ENCODE peak calls at places on chromosomes 6 and 20, in four cellular contexts. I, P, Q and L are unnamed samples.

GRCh38 chr20:6495907-6496306 is 271.6 kb upstream of the BMP2 start:
- DNase-seq in I (no peak), P (no peak), Q (no peak), L (no peak)

GRCh38 chr20:39823239-39823638 is 861.1 kb downstream of the DHX35 start:
- DNase-seq in I (no peak), P (no peak), Q (no peak), L (no peak)

GRCh38 chr6:111699123-111699522 is 93.4 kb upstream of the TRAF3IP2 start:
- DNase-seq in I (no peak), P (no peak), Q (no peak), L (no peak)

GRCh38 chr6:82166493-82166892 is 81.1 kb downstream of the IBTK start:
- DNase-seq in I (no peak), P (no peak), Q (no peak), L (no peak)

GRCh38 chr20:25319241-25320034 is 71.2 kb downstream of the ABHD12 start:
- DNase-seq in I (no peak), P (no peak), Q (peak; percentile 11), L (no peak)

GRCh38 chr6:44127186-44128019 is at the start of the genes MRPL14 and TMEM63B:
- DNase-seq in I (peak; percentile 96), P (peak; percentile 99), Q (peak; percentile 93), L (peak; percentile 94)

GRCh38 chr20:13322621-13323020 is 101.5 kb downstream of the ISM1 start:
- DNase-seq in I (peak; percentile 47), P (no peak), Q (no peak), L (no peak)

GRCh38 chr6:5132741-5133140 is 47.6 kb downstream of the PPP1R3G start:
- DNase-seq in I (peak; percentile 60), P (no peak), Q (peak; percentile 41), L (peak; percentile 59)

GRCh38 chr6:51855310-51856082 is 231.9 kb downstream of the PKHD1 start:
- DNase-seq in I (peak; percentile 93), P (peak; percentile 36), Q (peak; percentile 24), L (no peak)

GRCh38 chr20:63434599-63435378 is 37.7 kb downstream of the KCNQ2 start:
- DNase-seq in I (peak; percentile 90), P (peak; percentile 89), Q (no peak), L (no peak)

GRCh38 chr20:2707353-2708072 is 14.9 kb downstream of the EBF4 start:
- DNase-seq in I (no peak), P (no peak), Q (no peak), L (no peak)

GRCh38 chr6:28597217-28597835 is 71.6 kb downstream of the GPX5 start:
- DNase-seq in I (peak; percentile 66), P (peak; percentile 49), Q (no peak), L (no peak)

GRCh38 chr6:167683028-167683862 is 143.5 kb upstream of the AFDN start:
- DNase-seq in I (no peak), P (peak; percentile 52), Q (peak; percentile 30), L (peak; percentile 85)

GRCh38 chr20:20685635-20686034 is 26.8 kb downstream of the RALGAPA2 start:
- DNase-seq in I (no peak), P (no peak), Q (no peak), L (peak; percentile 59)

GRCh38 chr6:125952764-125953501 is 3.6 kb upstream of the HINT3 start:
- DNase-seq in I (peak; percentile 78), P (no peak), Q (no peak), L (no peak)

GRCh38 chr6:105780146-105780860 is 305.8 kb upstream of the PRDM1 start:
- DNase-seq in I (no peak), P (no peak), Q (no peak), L (no peak)

GRCh38 chr6:143613749-143614148 is 64.0 kb upstream of the PHACTR2 start:
- DNase-seq in I (no peak), P (no peak), Q (no peak), L (no peak)

GRCh38 chr6:55469829-55470438 is 109.1 kb downstream of the HMGCLL1 start:
- DNase-seq in I (no peak), P (no peak), Q (no peak), L (no peak)

GRCh38 chr6:24910331-24910849 is 25.4 kb downstream of the RIPOR2 start:
- DNase-seq in I (peak; percentile 45), P (no peak), Q (peak; percentile 36), L (peak; percentile 33)

GRCh38 chr6:24981385-24981758 is 45.6 kb upstream of the RIPOR2 start:
- DNase-seq in I (peak; percentile 18), P (no peak), Q (no peak), L (no peak)

GRCh38 chr20:45860573-45861011 is 3.2 kb downstream of the ZSWIM3 start:
- DNase-seq in I (no peak), P (no peak), Q (no peak), L (no peak)

GRCh38 chr6:37946021-37946420 is 126.5 kb downstream of the ZFAND3 start:
- DNase-seq in I (no peak), P (no peak), Q (no peak), L (no peak)

GRCh38 chr6:148617522-148617921 is 129.3 kb upstream of the UST start:
- DNase-seq in I (no peak), P (no peak), Q (no peak), L (no peak)

GRCh38 chr6:43760799-43761168 is 9.2 kb upstream of the VEGFA start:
- DNase-seq in I (no peak), P (no peak), Q (no peak), L (no peak)

GRCh38 chr6:16582437-16583150 is 178.7 kb downstream of the ATXN1 start:
- DNase-seq in I (no peak), P (no peak), Q (no peak), L (no peak)

GRCh38 chr6:24775520-24776058 is 852 bp downstream of the GMNN start:
- DNase-seq in I (peak; percentile 20), P (peak; percentile 25), Q (no peak), L (no peak)

GRCh38 chr6:46876126-46876525 is 45.6 kb downstream of the ADGRF5 start:
- DNase-seq in I (peak; percentile 52), P (peak; percentile 92), Q (no peak), L (peak; percentile 29)

GRCh38 chr20:60206259-60206658 is 248.0 kb downstream of the CDH26 start:
- DNase-seq in I (peak; percentile 67), P (peak; percentile 49), Q (no peak), L (no peak)

GRCh38 chr20:55252525-55252924 is 752.8 kb downstream of the CBLN4 start:
- DNase-seq in I (no peak), P (no peak), Q (no peak), L (no peak)

GRCh38 chr20:38657390-38657789 is 55.8 kb downstream of the ARHGAP40 start:
- DNase-seq in I (no peak), P (no peak), Q (no peak), L (no peak)

GRCh38 chr6:68638225-68638900 is 3.3 kb downstream of the ADGRB3 start:
- DNase-seq in I (peak; percentile 43), P (peak; percentile 32), Q (peak; percentile 34), L (no peak)

GRCh38 chr6:68639211-68639610 is 4.1 kb downstream of the ADGRB3 start:
- DNase-seq in I (peak; percentile 27), P (no peak), Q (no peak), L (no peak)

GRCh38 chr6:68635706-68636513 is 828 bp downstream of the ADGRB3 start:
- DNase-seq in I (peak; percentile 57), P (no peak), Q (peak; percentile 35), L (no peak)

GRCh38 chr6:68636710-68637470 is 1.8 kb downstream of the ADGRB3 start:
- DNase-seq in I (no peak), P (no peak), Q (no peak), L (no peak)

GRCh38 chr6:68637782-68638181 is 2.7 kb downstream of the ADGRB3 start:
- DNase-seq in I (no peak), P (no peak), Q (no peak), L (no peak)
- H3K27ac ChIP-seq in I (no peak overlapping the region), P (no peak overlapping the region), Q (no peak overlapping the region), L (no peak overlapping the region)

GRCh38 chr6:158999669-159000403 is at the start of gene RSPH3:
- DNase-seq in I (peak; percentile 96), P (peak; percentile 96), Q (peak; percentile 96), L (peak; percentile 97)

GRCh38 chr6:159004592-159004991 is 4.6 kb upstream of the RSPH3 start:
- DNase-seq in I (no peak), P (no peak), Q (no peak), L (no peak)

GRCh38 chr6:159002432-159003160 is 2.6 kb upstream of the RSPH3 start:
- DNase-seq in I (no peak), P (no peak), Q (no peak), L (no peak)

GRCh38 chr6:158996863-158997262 is 3.1 kb downstream of the RSPH3 start:
- DNase-seq in I (no peak), P (no peak), Q (no peak), L (no peak)

DNA sequence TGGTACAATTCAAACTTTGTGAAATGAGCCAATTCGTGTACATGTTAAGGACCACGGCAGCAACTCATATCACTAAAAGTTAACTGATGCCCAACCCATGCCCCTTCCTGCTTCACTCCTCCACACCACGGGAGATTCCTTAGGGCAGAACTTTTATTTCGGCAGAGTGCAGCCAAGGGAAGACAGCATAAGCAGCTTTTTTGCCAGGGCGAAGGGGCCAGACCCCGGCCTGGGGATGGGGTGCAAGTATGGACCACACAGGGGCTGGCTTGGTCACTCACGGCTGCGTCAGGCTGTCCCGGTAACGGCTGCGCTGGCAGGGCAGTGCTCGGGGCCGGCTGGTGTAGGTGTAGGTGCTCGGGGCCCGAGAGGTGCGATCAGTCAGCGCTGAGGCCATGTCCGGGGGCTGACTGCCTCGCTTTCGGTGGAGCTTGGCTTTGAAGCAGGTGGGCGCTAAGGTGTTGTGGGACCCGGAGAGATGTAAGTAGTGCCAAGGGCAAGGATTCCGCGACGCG is 791 bp downstream of the RSPH3 start:
- DNase-seq in I (no peak), P (peak; percentile 20), Q (no peak), L (no peak)
- H3K27ac ChIP-seq in I (no peak overlapping the region), P (peak overlapping the region; percentile 96), Q (no peak overlapping the region), L (peak overlapping the region; percentile 83)

DNA sequence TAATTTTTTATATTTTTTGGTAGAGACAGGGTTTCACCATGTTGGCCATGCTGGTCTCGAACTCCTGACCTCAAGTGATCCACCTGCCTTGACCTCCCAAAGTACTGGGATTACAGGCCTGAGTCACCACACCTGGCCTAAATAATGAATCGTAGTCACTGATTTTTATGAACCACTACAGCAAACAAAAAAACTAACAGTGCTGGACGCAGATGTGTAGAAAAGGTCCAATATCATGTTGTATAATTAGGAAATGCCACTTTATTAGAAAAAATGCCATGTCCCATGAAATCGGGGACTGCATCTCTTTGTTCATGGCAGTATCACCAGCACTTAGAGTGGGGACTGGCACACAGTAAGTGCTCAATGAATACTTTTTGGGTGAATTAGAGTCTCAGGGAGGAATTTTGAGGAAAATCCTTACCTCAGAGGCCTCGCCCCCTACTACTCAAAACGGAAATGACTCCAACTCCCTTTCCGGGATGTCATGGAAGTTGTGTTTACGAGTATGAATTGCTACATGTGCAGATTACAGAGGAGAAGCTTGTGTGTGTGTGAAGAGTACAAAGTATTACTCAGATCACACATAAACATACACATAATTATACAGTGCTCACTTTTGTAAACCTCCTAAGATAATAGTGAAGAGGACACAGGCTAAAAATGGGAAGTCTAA is 43.6 kb upstream of the FAM50B start:
- DNase-seq in I (no peak), P (no peak), Q (no peak), L (no peak)
- H3K27ac ChIP-seq in I (no peak overlapping the region), P (peak overlapping the region; percentile 98), Q (no peak overlapping the region), L (peak overlapping the region; percentile 30)

GRCh38 chr6:159071843-159072769 is 27.3 kb upstream of the TAGAP start:
- DNase-seq in I (no peak), P (no peak), Q (peak; percentile 4), L (no peak)

GRCh38 chr6:159067334-159067733 is 22.5 kb upstream of the TAGAP start:
- DNase-seq in I (no peak), P (peak; percentile 57), Q (peak; percentile 10), L (no peak)

GRCh38 chr6:159066479-159066878 is 21.7 kb upstream of the TAGAP start:
- DNase-seq in I (no peak), P (no peak), Q (peak; percentile 5), L (no peak)

GRCh38 chr6:159065751-159066329 is 21.0 kb upstream of the TAGAP start:
- DNase-seq in I (no peak), P (no peak), Q (no peak), L (no peak)

GRCh38 chr6:159068904-159069578 is 24.2 kb upstream of the TAGAP start:
- DNase-seq in I (peak; percentile 12), P (no peak), Q (peak; percentile 11), L (no peak)
- H3K27ac ChIP-seq in I (no peak overlapping the region), P (no peak overlapping the region), Q (no peak overlapping the region), L (no peak overlapping the region)